ENCODE peak calls at places on chromosome 2, in six cellular contexts. P is cardiac muscle cell; G is EL; U is WERI-Rb-1; B is activated T-helper 1 cell treated with anti-CD3 and anti-CD28 coated beads, Interleukin-2, amount 50 U/mL, for 16 hours; I is HCT116. Y is an unnamed sample.

GRCh38 chr2:206798009-206798408 is 32.6 kb downstream of the FASTKD2 start:
- DNase-seq in P (no peak), G (no peak), U (no peak), B (no peak), I (no peak), Y (no peak)

GRCh38 chr2:239605976-239606375 is 205.2 kb upstream of the HDAC4 start:
- DNase-seq in G (no peak), U (no peak), I (no peak), P (no peak), B (no peak), Y (no peak)

GRCh38 chr2:156294945-156295580 is 37.5 kb downstream of the NR4A2 start:
- DNase-seq in B (no peak), I (no peak), U (no peak), G (no peak), P (no peak), Y (no peak)

GRCh38 chr2:78418041-78418440 is 607.5 kb upstream of the REG3G start:
- DNase-seq in I (no peak), B (no peak), G (no peak), P (no peak), U (no peak), Y (peak; percentile 38)

GRCh38 chr2:96927420-96928171 is 57.7 kb upstream of the SEMA4C start:
- DNase-seq in U (peak; percentile 32), G (peak; percentile 31), P (no peak), B (no peak), I (no peak), Y (peak; percentile 85)

GRCh38 chr2:129720761-129721160 is 258.7 kb upstream of the RAB6C start:
- DNase-seq in B (no peak), G (no peak), U (no peak), I (no peak), P (no peak), Y (no peak)

GRCh38 chr2:109020217-109020637 is 31.2 kb upstream of the EDAR start:
- DNase-seq in U (no peak), P (peak; percentile 66), I (no peak), G (peak; percentile 53), B (no peak), Y (no peak)

GRCh38 chr2:174074831-174075230 is 109.7 kb upstream of the SP3 start:
- DNase-seq in U (no peak), G (no peak), B (no peak), P (no peak), I (no peak), Y (no peak)

GRCh38 chr2:150812664-150813408 is 325.4 kb upstream of the RND3 start:
- DNase-seq in P (no peak), I (no peak), B (no peak), U (no peak), G (no peak), Y (no peak)

GRCh38 chr2:188983427-188984101 is 9.4 kb downstream of the COL3A1 start:
- DNase-seq in B (no peak), P (peak; percentile 23), I (peak; percentile 34), U (no peak), G (peak; percentile 69), Y (peak; percentile 52)

GRCh38 chr2:24491626-24492282 is 700 bp downstream of the NCOA1 start:
- DNase-seq in P (peak; percentile 48), G (peak; percentile 39), U (peak; percentile 89), I (no peak), B (peak; percentile 35), Y (no peak)

GRCh38 chr2:26744953-26745352 is 19.1 kb upstream of the SLC35F6 start:
- DNase-seq in P (no peak), U (no peak), G (no peak), B (no peak), I (no peak), Y (no peak)

GRCh38 chr2:3284657-3285630 is 92.7 kb downstream of the EIPR1 start:
- DNase-seq in U (no peak), B (no peak), G (no peak), P (no peak), I (no peak), Y (no peak)

GRCh38 chr2:3689998-3690748 is 13.2 kb upstream of the DCDC2C start:
- DNase-seq in I (no peak), U (no peak), B (no peak), G (no peak), P (no peak), Y (no peak)

GRCh38 chr2:9897796-9898195 is 53.7 kb upstream of the GRHL1 start:
- DNase-seq in B (no peak), G (peak; percentile 29), I (no peak), U (peak; percentile 53), P (peak; percentile 3), Y (no peak)

GRCh38 chr2:31137211-31138036 is 816 bp downstream of the GALNT14 start:
- DNase-seq in I (no peak), G (peak; percentile 18), U (peak; percentile 33), P (peak; percentile 37), B (no peak), Y (peak; percentile 23)

GRCh38 chr2:204796581-204796980 is 251.3 kb downstream of the PARD3B start:
- DNase-seq in U (no peak), I (no peak), P (no peak), G (no peak), B (no peak), Y (no peak)

GRCh38 chr2:205675861-205676516 is 6.3 kb upstream of the NRP2 start:
- DNase-seq in P (peak; percentile 70), U (no peak), I (peak; percentile 53), B (no peak), G (peak; percentile 72), Y (peak; percentile 74)